ENCODE peak calls at places on chromosome 22, in ten cellular contexts. One of them, this sample, is unnamed. For H3K4me1, the result is how much of the 10 kb centered on the place peaks cover.

GRCh38 chr22:40289991-40290459 is 56.3 kb upstream of the ADSL start:
- DNase-seq in tibial nerve: no peak
- DNase-seq in prostate gland: no peak
- DNase-seq in A549: no peak
- DNase-seq in endothelial cell of umbilical vein: no peak
- DNase-seq in gastrocnemius medialis: no peak
- DNase-seq in stomach: peak
- DNase-seq in transverse colon: peak
- DNase-seq in IMR-90: no peak
- DNase-seq in testis: no peak
- DNase-seq in this sample: no peak

GRCh38 chr22:35777335-35777975 is 59.8 kb downstream of the APOL5 start:
- DNase-seq in transverse colon: no peak
- DNase-seq in testis: no peak
- DNase-seq in endothelial cell of umbilical vein: peak
- DNase-seq in stomach: no peak
- DNase-seq in prostate gland: no peak
- DNase-seq in tibial nerve: no peak
- DNase-seq in gastrocnemius medialis: no peak
- DNase-seq in IMR-90: peak
- DNase-seq in A549: no peak
- DNase-seq in this sample: no peak

GRCh38 chr22:27636716-27637503 is 164.6 kb downstream of the MN1 start:
- DNase-seq in prostate gland: no peak
- DNase-seq in transverse colon: no peak
- DNase-seq in stomach: no peak
- DNase-seq in tibial nerve: no peak
- DNase-seq in endothelial cell of umbilical vein: no peak
- DNase-seq in gastrocnemius medialis: peak
- DNase-seq in testis: no peak
- DNase-seq in IMR-90: no peak
- DNase-seq in A549: no peak
- DNase-seq in this sample: no peak

GRCh38 chr22:32676196-32676595 is 125.3 kb upstream of the TIMP3 start:
- DNase-seq in gastrocnemius medialis: no peak
- DNase-seq in transverse colon: no peak
- DNase-seq in stomach: no peak
- DNase-seq in prostate gland: peak
- DNase-seq in testis: no peak
- DNase-seq in tibial nerve: no peak
- DNase-seq in endothelial cell of umbilical vein: no peak
- DNase-seq in IMR-90: no peak
- DNase-seq in A549: no peak
- DNase-seq in this sample: peak

GRCh38 chr22:29737251-29738117 is 17.7 kb downstream of the CABP7 start:
- DNase-seq in tibial nerve: no peak
- DNase-seq in testis: no peak
- DNase-seq in prostate gland: no peak
- DNase-seq in A549: no peak
- DNase-seq in transverse colon: no peak
- DNase-seq in stomach: no peak
- DNase-seq in IMR-90: no peak
- DNase-seq in gastrocnemius medialis: no peak
- DNase-seq in endothelial cell of umbilical vein: no peak
- DNase-seq in this sample: no peak

GRCh38 chr22:32375678-32376450 is 18.2 kb downstream of the RFPL3 start:
- DNase-seq in A549: no peak
- DNase-seq in prostate gland: no peak
- DNase-seq in transverse colon: no peak
- DNase-seq in endothelial cell of umbilical vein: no peak
- DNase-seq in IMR-90: no peak
- DNase-seq in testis: no peak
- DNase-seq in stomach: no peak
- DNase-seq in tibial nerve: no peak
- DNase-seq in gastrocnemius medialis: no peak
- DNase-seq in this sample: no peak

GRCh38 chr22:49284389-49284788 is 543.3 kb downstream of the BRD1 start:
- DNase-seq in IMR-90: no peak
- DNase-seq in transverse colon: no peak
- DNase-seq in tibial nerve: no peak
- DNase-seq in testis: no peak
- DNase-seq in stomach: no peak
- DNase-seq in A549: no peak
- DNase-seq in endothelial cell of umbilical vein: no peak
- DNase-seq in prostate gland: no peak
- DNase-seq in gastrocnemius medialis: no peak
- DNase-seq in this sample: no peak

GRCh38 chr22:48652796-48653195 is 1174.9 kb downstream of the BRD1 start:
- DNase-seq in tibial nerve: no peak
- DNase-seq in IMR-90: no peak
- DNase-seq in prostate gland: no peak
- DNase-seq in transverse colon: no peak
- DNase-seq in gastrocnemius medialis: no peak
- DNase-seq in testis: no peak
- DNase-seq in A549: no peak
- DNase-seq in stomach: no peak
- DNase-seq in endothelial cell of umbilical vein: no peak
- DNase-seq in this sample: no peak

GRCh38 chr22:50408311-50408710 is 65.2 kb downstream of the PPP6R2 start:
- DNase-seq in A549: no peak
- DNase-seq in gastrocnemius medialis: no peak
- DNase-seq in transverse colon: no peak
- DNase-seq in IMR-90: no peak
- DNase-seq in testis: no peak
- DNase-seq in prostate gland: no peak
- DNase-seq in endothelial cell of umbilical vein: no peak
- DNase-seq in stomach: no peak
- DNase-seq in tibial nerve: no peak
- DNase-seq in this sample: no peak

GRCh38 chr22:50400931-50401330 is 57.8 kb downstream of the PPP6R2 start:
- DNase-seq in endothelial cell of umbilical vein: no peak
- DNase-seq in stomach: no peak
- DNase-seq in testis: no peak
- DNase-seq in IMR-90: no peak
- DNase-seq in A549: no peak
- DNase-seq in transverse colon: no peak
- DNase-seq in gastrocnemius medialis: no peak
- DNase-seq in tibial nerve: no peak
- DNase-seq in prostate gland: no peak
- DNase-seq in this sample: no peak

GRCh38 chr22:50401907-50402306 is 58.8 kb downstream of the PPP6R2 start:
- DNase-seq in tibial nerve: no peak
- DNase-seq in endothelial cell of umbilical vein: no peak
- DNase-seq in transverse colon: no peak
- DNase-seq in IMR-90: no peak
- DNase-seq in prostate gland: no peak
- DNase-seq in stomach: no peak
- DNase-seq in testis: no peak
- DNase-seq in gastrocnemius medialis: no peak
- DNase-seq in A549: no peak
- DNase-seq in this sample: no peak

GRCh38 chr22:50403701-50404101 is 60.6 kb downstream of the PPP6R2 start:
- DNase-seq in testis: peak
- DNase-seq in IMR-90: no peak
- DNase-seq in endothelial cell of umbilical vein: peak
- DNase-seq in prostate gland: no peak
- DNase-seq in tibial nerve: peak
- DNase-seq in transverse colon: peak
- DNase-seq in A549: no peak
- DNase-seq in stomach: peak
- DNase-seq in gastrocnemius medialis: peak
- DNase-seq in this sample: peak

GRCh38 chr22:50406416-50407170 is 63.5 kb downstream of the PPP6R2 start:
- DNase-seq in prostate gland: no peak
- DNase-seq in testis: no peak
- DNase-seq in tibial nerve: no peak
- DNase-seq in A549: no peak
- DNase-seq in IMR-90: no peak
- DNase-seq in endothelial cell of umbilical vein: no peak
- DNase-seq in stomach: no peak
- DNase-seq in gastrocnemius medialis: no peak
- DNase-seq in transverse colon: no peak
- DNase-seq in this sample: no peak
- TF ChIP-seq CTCF in prostate gland: no peak
- TF ChIP-seq CTCF in testis: no peak
- TF ChIP-seq CTCF in tibial nerve: no peak
- TF ChIP-seq CTCF in A549: no peak
- TF ChIP-seq CTCF in IMR-90: no peak
- TF ChIP-seq CTCF in endothelial cell of umbilical vein: no peak
- TF ChIP-seq CTCF in stomach: no peak
- TF ChIP-seq CTCF in gastrocnemius medialis: no peak
- TF ChIP-seq CTCF in transverse colon: no peak
- TF ChIP-seq CTCF in this sample: no peak

DNA sequence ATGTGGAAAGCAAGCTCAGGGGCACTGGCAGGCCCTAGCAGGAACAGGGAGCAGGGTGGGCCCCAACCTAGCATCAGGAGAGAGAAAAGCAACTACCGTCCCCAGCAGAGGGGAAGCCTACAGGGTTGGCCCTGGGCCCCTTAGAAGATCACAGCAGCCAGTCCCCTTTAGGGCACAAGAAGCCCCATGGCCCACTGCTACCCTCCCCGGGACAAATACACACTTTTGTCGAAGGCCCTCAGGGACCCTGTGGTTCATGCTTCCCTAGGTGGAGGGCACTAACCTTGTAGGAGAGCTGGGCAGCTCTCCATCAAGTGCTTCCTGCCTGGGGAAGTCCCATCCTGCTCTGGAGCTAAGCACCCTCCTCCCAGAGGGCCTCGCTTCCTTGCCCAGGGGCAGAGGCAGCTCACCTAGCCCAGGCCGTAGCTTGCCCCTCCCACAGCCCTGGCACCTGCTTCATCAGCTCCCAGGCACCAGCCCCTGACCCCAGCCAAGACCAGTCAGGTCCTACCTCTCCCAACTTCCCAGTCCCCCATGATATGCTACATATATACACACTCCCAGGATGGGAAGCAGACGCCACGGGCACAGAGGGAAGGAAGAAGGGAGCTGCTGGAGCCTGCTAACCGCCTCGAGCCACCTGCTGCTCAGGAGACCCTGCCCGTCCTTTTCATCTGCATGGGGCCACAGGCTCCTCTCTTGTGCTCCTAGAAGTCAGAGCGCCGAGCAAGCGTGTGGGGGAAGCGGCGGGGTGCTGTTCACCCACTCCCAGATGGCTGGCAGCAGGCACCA is 20.1 kb downstream of the SUN2 start:
- DNase-seq in gastrocnemius medialis: no peak
- DNase-seq in prostate gland: no peak
- DNase-seq in IMR-90: no peak
- DNase-seq in endothelial cell of umbilical vein: no peak
- DNase-seq in stomach: peak
- DNase-seq in testis: no peak
- DNase-seq in transverse colon: no peak
- DNase-seq in tibial nerve: no peak
- DNase-seq in A549: no peak
- DNase-seq in this sample: no peak
- TF ChIP-seq POLR2A in gastrocnemius medialis: no peak
- TF ChIP-seq POLR2A in prostate gland: no peak
- TF ChIP-seq POLR2A in IMR-90: no peak
- TF ChIP-seq POLR2A in endothelial cell of umbilical vein: peak
- TF ChIP-seq POLR2A in stomach: no peak
- TF ChIP-seq POLR2A in testis: no peak
- TF ChIP-seq POLR2A in transverse colon: no peak
- TF ChIP-seq POLR2A in tibial nerve: no peak
- TF ChIP-seq POLR2A in A549: no peak
- TF ChIP-seq POLR2A in this sample: no peak

GRCh38 chr22:20015971-20016733 is 471 bp downstream of the ARVCF start:
- DNase-seq in endothelial cell of umbilical vein: peak
- DNase-seq in A549: no peak
- DNase-seq in tibial nerve: no peak
- DNase-seq in IMR-90: no peak
- DNase-seq in prostate gland: no peak
- DNase-seq in gastrocnemius medialis: no peak
- DNase-seq in stomach: peak
- DNase-seq in testis: peak
- DNase-seq in transverse colon: peak
- DNase-seq in this sample: peak

GRCh38 chr22:20019661-20020532 is 1.0 kb upstream of the TANGO2 start:
- DNase-seq in prostate gland: no peak
- DNase-seq in endothelial cell of umbilical vein: no peak
- DNase-seq in gastrocnemius medialis: no peak
- DNase-seq in testis: no peak
- DNase-seq in A549: no peak
- DNase-seq in transverse colon: no peak
- DNase-seq in IMR-90: no peak
- DNase-seq in tibial nerve: no peak
- DNase-seq in stomach: no peak
- DNase-seq in this sample: peak

GRCh38 chr22:20016734-20017621 is at the start of gene ARVCF:
- DNase-seq in transverse colon: peak
- DNase-seq in tibial nerve: peak
- DNase-seq in testis: peak
- DNase-seq in endothelial cell of umbilical vein: peak
- DNase-seq in prostate gland: peak
- DNase-seq in IMR-90: peak
- DNase-seq in gastrocnemius medialis: peak
- DNase-seq in stomach: peak
- DNase-seq in A549: peak
- DNase-seq in this sample: peak

GRCh38 chr22:20017622-20017958 is 967 bp upstream of the ARVCF start:
- DNase-seq in endothelial cell of umbilical vein: no peak
- DNase-seq in A549: no peak
- DNase-seq in IMR-90: no peak
- DNase-seq in testis: no peak
- DNase-seq in tibial nerve: no peak
- DNase-seq in gastrocnemius medialis: no peak
- DNase-seq in prostate gland: no peak
- DNase-seq in stomach: no peak
- DNase-seq in transverse colon: no peak
- DNase-seq in this sample: no peak

DNA sequence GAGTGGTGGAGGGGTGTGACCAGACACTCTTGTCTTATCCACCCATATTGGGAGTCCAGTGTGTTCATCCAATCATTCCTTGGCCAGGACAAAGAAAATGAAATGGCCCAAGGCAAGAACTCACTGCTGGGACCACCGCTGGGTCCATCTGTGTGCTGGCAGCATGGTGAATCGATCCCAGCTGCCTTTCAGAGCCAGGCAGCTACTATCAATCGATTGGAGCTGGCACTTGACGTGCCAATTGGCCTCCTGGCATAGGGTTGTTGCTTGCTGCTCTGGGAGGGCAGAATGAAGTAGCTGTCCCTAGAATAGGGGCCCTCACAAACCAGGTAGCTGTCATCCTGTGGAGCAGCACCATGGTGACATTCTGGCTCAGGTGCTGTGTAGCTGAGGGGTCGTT is 1.4 kb upstream of the ARVCF start:
- DNase-seq in IMR-90: no peak
- DNase-seq in A549: no peak
- DNase-seq in tibial nerve: no peak
- DNase-seq in gastrocnemius medialis: no peak
- DNase-seq in transverse colon: no peak
- DNase-seq in stomach: no peak
- DNase-seq in endothelial cell of umbilical vein: no peak
- DNase-seq in prostate gland: no peak
- DNase-seq in testis: no peak
- DNase-seq in this sample: no peak
- H3K4me1 ChIP-seq in IMR-90: under half
- H3K4me1 ChIP-seq in A549: under half
- H3K4me1 ChIP-seq in tibial nerve: half or more
- H3K4me1 ChIP-seq in gastrocnemius medialis: under half
- H3K4me1 ChIP-seq in transverse colon: under half
- H3K4me1 ChIP-seq in stomach: half or more
- H3K4me1 ChIP-seq in endothelial cell of umbilical vein: under half
- H3K4me1 ChIP-seq in prostate gland: under half
- H3K4me1 ChIP-seq in testis: under half
- H3K4me1 ChIP-seq in this sample: under half

GRCh38 chr22:23984430-23984829 is 4.5 kb downstream of the GSTT2 start:
- DNase-seq in tibial nerve: no peak
- DNase-seq in endothelial cell of umbilical vein: peak
- DNase-seq in IMR-90: peak
- DNase-seq in prostate gland: no peak
- DNase-seq in testis: no peak
- DNase-seq in transverse colon: no peak
- DNase-seq in A549: no peak
- DNase-seq in gastrocnemius medialis: no peak
- DNase-seq in stomach: no peak
- DNase-seq in this sample: no peak
- TF ChIP-seq CTCF in tibial nerve: no peak
- TF ChIP-seq CTCF in endothelial cell of umbilical vein: peak
- TF ChIP-seq CTCF in IMR-90: peak
- TF ChIP-seq CTCF in prostate gland: no peak
- TF ChIP-seq CTCF in testis: no peak
- TF ChIP-seq CTCF in transverse colon: no peak
- TF ChIP-seq CTCF in A549: peak
- TF ChIP-seq CTCF in gastrocnemius medialis: no peak
- TF ChIP-seq CTCF in stomach: no peak
- TF ChIP-seq CTCF in this sample: no peak